ENCODE peak calls at places on chromosomes 7 and 10, in seven cellular contexts. S is fibroblast of lung, X is GM23248, H is DND-41, L is HCT116, M is MM.1S, G is astrocyte. J is an unnamed sample.

GRCh38 chr10:48215148-48215982 is 59.1 kb downstream of the FRMPD2 start:
- DNase-seq in L (peak; percentile 28), M (peak; percentile 40), H (peak; percentile 72), X (peak; percentile 32), S (peak; percentile 17), G (no peak), J (no peak)

GRCh38 chr7:131948434-131949053 is 392.1 kb upstream of the PODXL start:
- DNase-seq in M (no peak), L (no peak), H (no peak), X (peak; percentile 55), G (peak; percentile 34), S (peak; percentile 54), J (no peak)

GRCh38 chr10:130018730-130019185 is 54.7 kb upstream of the EBF3 start:
- DNase-seq in X (no peak), G (no peak), H (peak; percentile 72), M (no peak), L (no peak), S (no peak), J (no peak)

GRCh38 chr7:26538683-26539082 is 247.0 kb downstream of the SNX10 start:
- DNase-seq in S (no peak), H (no peak), X (no peak), M (no peak), L (no peak), G (no peak), J (no peak)

GRCh38 chr10:71314028-71314693 is 4.9 kb upstream of the SLC29A3 start:
- DNase-seq in S (peak; percentile 25), X (peak; percentile 65), G (no peak), M (peak; percentile 44), H (peak; percentile 63), L (peak; percentile 21), J (no peak)

GRCh38 chr7:28180031-28180363 is 598 bp downstream of the JAZF1 start:
- DNase-seq in H (no peak), M (no peak), G (no peak), S (no peak), X (no peak), L (no peak), J (no peak)

GRCh38 chr7:122006687-122007086 is 133.7 kb downstream of the PTPRZ1 start:
- DNase-seq in L (no peak), S (no peak), G (no peak), M (no peak), H (no peak), X (no peak), J (no peak)

GRCh38 chr10:5446390-5446926 is 34.1 kb downstream of the NET1 start:
- DNase-seq in L (peak; percentile 52), H (no peak), S (peak; percentile 82), G (peak; percentile 68), M (peak; percentile 97), X (peak; percentile 94), J (no peak)

GRCh38 chr7:18064242-18064838 is 36.7 kb upstream of the PRPS1L1 start:
- DNase-seq in L (no peak), S (no peak), M (peak; percentile 24), X (peak; percentile 24), H (peak; percentile 13), G (no peak), J (no peak)

GRCh38 chr10:23368816-23369640 is 24.4 kb upstream of the C10orf67 start:
- DNase-seq in S (peak; percentile 24), H (peak; percentile 39), G (peak; percentile 14), M (peak; percentile 46), L (no peak), X (no peak), J (no peak)

GRCh38 chr7:132417037-132417906 is 159.0 kb downstream of the PLXNA4 start:
- DNase-seq in G (peak; percentile 67), X (no peak), M (no peak), H (no peak), L (no peak), S (peak; percentile 69), J (no peak)

GRCh38 chr7:85535974-85536729 is 349.3 kb upstream of the SEMA3D start:
- DNase-seq in X (no peak), M (no peak), H (no peak), L (no peak), G (no peak), S (no peak), J (no peak)

GRCh38 chr10:11086177-11086576 is 68.5 kb downstream of the CELF2 start:
- DNase-seq in H (no peak), X (no peak), M (no peak), L (no peak), G (no peak), S (no peak), J (no peak)

GRCh38 chr7:95758187-95758586 is 14.2 kb upstream of the DYNC1I1 start:
- DNase-seq in S (no peak), H (no peak), M (no peak), G (no peak), X (no peak), L (no peak), J (no peak)

GRCh38 chr7:155972247-155972646 is 160.0 kb upstream of the SHH start:
- DNase-seq in L (no peak), X (no peak), M (no peak), S (no peak), H (no peak), G (no peak), J (no peak)

GRCh38 chr7:81459485-81459884 is 310.4 kb downstream of the HGF start:
- DNase-seq in H (no peak), S (no peak), G (no peak), L (no peak), M (no peak), X (no peak), J (no peak)

GRCh38 chr10:113905756-113906155 is 51.3 kb downstream of the NHLRC2 start:
- DNase-seq in H (no peak), M (no peak), L (no peak), S (no peak), X (no peak), G (no peak), J (no peak)

GRCh38 chr7:45088821-45089313 is at the start of gene NACAD:
- DNase-seq in H (no peak), G (peak; percentile 19), S (peak; percentile 28), M (no peak), L (no peak), X (peak; percentile 54), J (no peak)

DNA sequence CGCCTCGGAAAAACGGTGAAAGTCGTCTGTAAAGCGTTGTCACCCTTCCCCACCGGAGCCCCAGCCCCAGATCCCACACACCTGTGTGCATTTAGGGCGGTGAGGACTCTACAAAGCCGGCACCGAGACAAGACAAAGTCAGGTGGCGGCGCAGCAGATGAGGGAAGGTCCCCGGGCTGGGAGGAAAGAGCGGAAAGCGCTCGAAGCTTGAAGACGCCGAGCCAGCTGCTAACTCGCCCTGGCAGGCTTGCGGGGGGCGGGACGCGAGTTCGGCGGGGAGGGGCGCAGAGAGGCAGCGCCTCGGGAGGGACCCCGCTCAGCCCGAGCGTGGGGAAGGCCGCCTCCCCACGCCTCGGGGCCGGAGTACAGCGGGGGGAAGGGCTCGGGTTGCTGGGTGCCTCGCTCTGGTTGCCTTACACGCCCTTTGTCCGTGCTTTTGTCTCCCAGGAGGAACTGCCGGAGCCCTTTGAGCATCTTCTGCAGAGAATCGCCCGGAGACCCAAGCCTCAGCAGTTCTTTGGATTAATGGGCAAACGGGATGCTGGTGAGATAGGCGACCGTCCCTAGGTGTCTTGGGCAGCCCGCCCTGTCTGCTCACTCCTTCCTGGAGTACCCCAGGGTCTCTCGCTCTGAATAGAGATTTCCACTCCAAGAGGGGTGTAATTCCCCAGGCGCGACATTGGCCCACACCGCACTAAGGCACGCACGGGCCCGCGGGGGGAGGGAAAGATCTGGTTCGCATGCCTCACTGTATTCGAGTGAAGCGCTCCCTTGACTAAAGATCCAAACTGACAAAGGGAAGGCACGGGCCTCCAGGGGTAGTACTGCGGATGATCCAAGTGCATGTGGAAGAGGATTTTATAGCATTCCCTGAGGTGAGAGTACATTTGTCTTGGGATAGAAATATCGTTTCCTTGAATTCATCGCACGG is 1.7 kb downstream of the TAC1 start:
- DNase-seq in G (no peak), H (no peak), S (no peak), L (no peak), M (no peak), X (peak; percentile 10), J (no peak)
- TF ChIP-seq EZH2 in G (peak; percentile 56), H (no peak), S (peak; percentile 20), L (no peak), M (no peak), X (no peak), J (no peak)

DNA sequence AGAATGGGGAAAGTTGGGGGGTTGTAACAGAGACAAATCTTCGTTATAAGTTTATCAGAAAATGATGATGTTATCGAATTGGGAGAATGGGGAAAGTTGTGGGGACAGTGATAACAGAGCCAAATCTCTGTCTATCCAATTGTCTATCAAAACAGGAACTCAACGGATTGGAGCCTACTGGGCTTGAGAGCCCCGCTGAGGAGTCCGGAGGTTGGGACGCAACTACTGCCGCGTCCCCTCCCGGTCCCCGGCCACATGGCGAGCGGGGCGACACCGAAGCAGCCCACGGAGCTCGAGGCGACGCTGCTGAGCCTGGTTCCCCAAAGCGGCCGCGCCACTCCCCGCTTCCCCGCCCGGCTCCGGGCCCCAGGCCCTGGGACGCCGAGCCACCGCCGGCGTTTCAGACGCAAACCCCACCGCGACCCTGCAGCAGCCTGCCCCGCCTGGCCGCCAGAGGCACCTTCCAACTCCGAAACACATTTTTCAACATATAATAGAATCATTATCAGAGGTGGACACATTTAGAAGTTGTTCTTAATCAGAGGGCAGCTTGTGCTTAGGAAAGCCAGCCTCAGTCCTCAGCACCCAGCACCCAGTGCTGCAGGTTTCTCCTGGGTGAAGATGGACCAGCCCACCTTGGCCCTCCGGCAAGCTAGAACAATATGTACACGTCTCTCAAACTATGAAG is 13.8 kb upstream of the RALA start:
- DNase-seq in M (no peak), L (no peak), H (no peak), G (no peak), S (no peak), X (peak; percentile 49), J (no peak)
- TF ChIP-seq EZH2 in M (no peak), L (no peak), H (no peak), G (no peak), S (no peak), X (no peak), J (no peak)

DNA sequence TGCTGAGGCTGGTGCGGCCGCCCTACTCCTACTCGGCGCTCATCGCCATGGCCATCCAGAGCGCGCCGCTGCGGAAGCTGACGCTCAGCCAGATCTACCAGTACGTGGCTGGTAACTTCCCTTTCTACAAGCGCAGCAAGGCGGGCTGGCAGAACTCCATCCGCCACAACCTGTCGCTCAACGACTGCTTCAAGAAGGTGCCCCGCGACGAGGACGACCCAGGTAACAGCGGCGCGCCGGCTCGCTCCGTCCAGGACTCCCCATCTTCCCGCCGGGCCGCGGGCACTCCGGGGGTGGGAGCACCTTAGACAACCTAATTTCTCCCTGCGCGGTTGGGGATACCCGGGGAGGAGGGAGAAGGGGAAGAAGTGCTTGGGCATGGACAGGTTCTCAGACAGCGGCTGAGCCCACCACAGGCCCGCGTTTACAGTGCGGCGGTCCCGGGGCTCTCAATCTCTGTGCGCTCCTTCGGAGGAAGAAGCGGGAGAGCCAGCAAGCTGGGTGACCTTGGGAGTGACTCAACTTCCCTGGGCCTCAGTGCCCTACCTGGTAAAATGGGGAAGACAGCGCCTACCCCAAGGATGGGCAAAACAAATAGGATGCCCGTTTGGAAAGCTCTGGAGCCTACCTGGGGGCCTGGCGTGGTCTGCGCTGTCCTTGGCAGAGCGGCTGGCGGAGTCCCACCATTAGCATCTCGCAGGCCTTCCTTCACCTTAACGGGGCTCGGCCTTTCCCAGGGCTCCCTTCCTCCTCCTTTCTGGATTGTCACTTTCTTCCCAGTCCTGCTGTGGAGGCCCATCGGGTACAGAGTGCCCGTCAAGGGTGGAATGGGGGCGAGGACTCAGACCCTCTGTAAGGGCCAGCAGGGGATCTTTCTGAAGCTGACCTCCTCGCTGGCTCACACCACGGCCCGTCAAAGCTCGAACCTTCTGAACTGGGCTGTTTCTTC is 852 bp downstream of the FOXI2 start:
- DNase-seq in H (no peak), M (no peak), L (no peak), X (no peak), S (no peak), G (no peak), J (no peak)
- TF ChIP-seq EZH2 in H (no peak), M (no peak), L (no peak), X (no peak), S (no peak), G (no peak), J (no peak)

GRCh38 chr7:97016392-97017196 is 8.0 kb downstream of the DLX5 start:
- DNase-seq in S (no peak), L (no peak), H (no peak), G (no peak), X (no peak), M (no peak), J (no peak)
- TF ChIP-seq EZH2 in S (no peak), L (no peak), H (no peak), G (peak; percentile 60), X (no peak), M (no peak), J (no peak)

J was measured in SK-N-MC.